ENCODE peak calls at places on chromosomes 13 and 19, in six cellular contexts. One of them, this sample, is unnamed.

GRCh38 chr13:95239293-95239692 is 62.0 kb downstream of the ABCC4 start:
- DNase-seq in tibial nerve: no peak
- DNase-seq in spleen: no peak
- DNase-seq in CD8-positive, alpha-beta memory T cell: no peak
- DNase-seq in ovary: no peak
- DNase-seq in kidney epithelial cell: no peak
- DNase-seq in this sample: no peak

GRCh38 chr19:35882074-35882832 is 13.9 kb downstream of the APLP1 start:
- DNase-seq in tibial nerve: peak
- DNase-seq in spleen: no peak
- DNase-seq in CD8-positive, alpha-beta memory T cell: no peak
- DNase-seq in ovary: peak
- DNase-seq in kidney epithelial cell: no peak
- DNase-seq in this sample: peak

GRCh38 chr19:40377876-40378385 is 12.1 kb downstream of the HIPK4 start:
- DNase-seq in tibial nerve: no peak
- DNase-seq in spleen: no peak
- DNase-seq in CD8-positive, alpha-beta memory T cell: no peak
- DNase-seq in ovary: no peak
- DNase-seq in kidney epithelial cell: no peak
- DNase-seq in this sample: no peak

GRCh38 chr19:10290876-10291553 is 1.3 kb downstream of the ICAM5 start:
- DNase-seq in tibial nerve: no peak
- DNase-seq in spleen: peak
- DNase-seq in CD8-positive, alpha-beta memory T cell: peak
- DNase-seq in ovary: peak
- DNase-seq in kidney epithelial cell: no peak
- DNase-seq in this sample: peak

GRCh38 chr13:31556376-31556775 is 182.9 kb upstream of the RXFP2 start:
- DNase-seq in tibial nerve: no peak
- DNase-seq in spleen: no peak
- DNase-seq in CD8-positive, alpha-beta memory T cell: no peak
- DNase-seq in ovary: no peak
- DNase-seq in kidney epithelial cell: peak
- DNase-seq in this sample: no peak

GRCh38 chr13:103965506-103966243 is 899.5 kb upstream of the SLC10A2 start:
- DNase-seq in tibial nerve: no peak
- DNase-seq in spleen: no peak
- DNase-seq in CD8-positive, alpha-beta memory T cell: no peak
- DNase-seq in ovary: no peak
- DNase-seq in kidney epithelial cell: no peak
- DNase-seq in this sample: no peak

GRCh38 chr19:28960586-28960985 is 252.4 kb downstream of the UQCRFS1 start:
- DNase-seq in tibial nerve: no peak
- DNase-seq in spleen: no peak
- DNase-seq in CD8-positive, alpha-beta memory T cell: no peak
- DNase-seq in ovary: no peak
- DNase-seq in kidney epithelial cell: no peak
- DNase-seq in this sample: no peak

GRCh38 chr19:10565028-10565566 is 713 bp downstream of the KRI1 start:
- DNase-seq in tibial nerve: peak
- DNase-seq in spleen: no peak
- DNase-seq in CD8-positive, alpha-beta memory T cell: peak
- DNase-seq in ovary: peak
- DNase-seq in kidney epithelial cell: no peak
- DNase-seq in this sample: no peak

GRCh38 chr19:10720607-10721125 is 2.8 kb downstream of the DNM2 start:
- DNase-seq in tibial nerve: no peak
- DNase-seq in spleen: no peak
- DNase-seq in CD8-positive, alpha-beta memory T cell: no peak
- DNase-seq in ovary: no peak
- DNase-seq in kidney epithelial cell: no peak
- DNase-seq in this sample: no peak

GRCh38 chr13:114259974-114260373 is 21.4 kb upstream of the UPF3A start:
- DNase-seq in tibial nerve: no peak
- DNase-seq in spleen: no peak
- DNase-seq in CD8-positive, alpha-beta memory T cell: no peak
- DNase-seq in ovary: no peak
- DNase-seq in kidney epithelial cell: no peak
- DNase-seq in this sample: no peak

GRCh38 chr19:2455481-2456300 is 1.1 kb downstream of the LMNB2 start:
- DNase-seq in tibial nerve: no peak
- DNase-seq in spleen: peak
- DNase-seq in CD8-positive, alpha-beta memory T cell: peak
- DNase-seq in ovary: peak
- DNase-seq in kidney epithelial cell: no peak
- DNase-seq in this sample: peak

GRCh38 chr19:54254195-54254906 is 2.7 kb downstream of the LILRB5 start:
- DNase-seq in tibial nerve: no peak
- DNase-seq in spleen: no peak
- DNase-seq in CD8-positive, alpha-beta memory T cell: no peak
- DNase-seq in ovary: no peak
- DNase-seq in kidney epithelial cell: no peak
- DNase-seq in this sample: no peak

GRCh38 chr19:15432018-15432494 is 13.3 kb upstream of the AKAP8L start:
- DNase-seq in tibial nerve: no peak
- DNase-seq in spleen: peak
- DNase-seq in CD8-positive, alpha-beta memory T cell: peak
- DNase-seq in ovary: no peak
- DNase-seq in kidney epithelial cell: no peak
- DNase-seq in this sample: no peak

GRCh38 chr13:53694814-53695533 is 666.4 kb downstream of the OLFM4 start:
- DNase-seq in tibial nerve: no peak
- DNase-seq in spleen: no peak
- DNase-seq in CD8-positive, alpha-beta memory T cell: no peak
- DNase-seq in ovary: no peak
- DNase-seq in kidney epithelial cell: no peak
- DNase-seq in this sample: no peak

GRCh38 chr13:20230913-20231838 is 943 bp downstream of the GJB6 start:
- DNase-seq in tibial nerve: no peak
- DNase-seq in spleen: no peak
- DNase-seq in CD8-positive, alpha-beta memory T cell: no peak
- DNase-seq in ovary: no peak
- DNase-seq in kidney epithelial cell: no peak
- DNase-seq in this sample: no peak

GRCh38 chr19:1360818-1361461 is 22.8 kb upstream of the NDUFS7 start:
- DNase-seq in tibial nerve: peak
- DNase-seq in spleen: no peak
- DNase-seq in CD8-positive, alpha-beta memory T cell: no peak
- DNase-seq in ovary: peak
- DNase-seq in kidney epithelial cell: no peak
- DNase-seq in this sample: peak

GRCh38 chr19:51422053-51422448 is 4.6 kb upstream of the SIGLEC10 start:
- DNase-seq in tibial nerve: peak
- DNase-seq in spleen: peak
- DNase-seq in CD8-positive, alpha-beta memory T cell: peak
- DNase-seq in ovary: peak
- DNase-seq in kidney epithelial cell: peak
- DNase-seq in this sample: peak

GRCh38 chr13:85347251-85347650 is 452.0 kb downstream of the SLITRK6 start:
- DNase-seq in tibial nerve: no peak
- DNase-seq in spleen: no peak
- DNase-seq in CD8-positive, alpha-beta memory T cell: no peak
- DNase-seq in ovary: no peak
- DNase-seq in kidney epithelial cell: no peak
- DNase-seq in this sample: no peak

GRCh38 chr19:40614595-40615411 is 13.6 kb downstream of the LTBP4 start:
- DNase-seq in tibial nerve: peak
- DNase-seq in spleen: peak
- DNase-seq in CD8-positive, alpha-beta memory T cell: peak
- DNase-seq in ovary: peak
- DNase-seq in kidney epithelial cell: no peak
- DNase-seq in this sample: peak

GRCh38 chr13:49629947-49630346 is 1.6 kb downstream of the ARL11 start:
- DNase-seq in tibial nerve: no peak
- DNase-seq in spleen: no peak
- DNase-seq in CD8-positive, alpha-beta memory T cell: no peak
- DNase-seq in ovary: no peak
- DNase-seq in kidney epithelial cell: no peak
- DNase-seq in this sample: no peak

GRCh38 chr19:30669329-30670010 is 297.3 kb downstream of the ZNF536 start:
- DNase-seq in tibial nerve: peak
- DNase-seq in spleen: peak
- DNase-seq in CD8-positive, alpha-beta memory T cell: peak
- DNase-seq in ovary: peak
- DNase-seq in kidney epithelial cell: no peak
- DNase-seq in this sample: peak

GRCh38 chr19:8368136-8368535 is 4.2 kb downstream of the ANGPTL4 start:
- DNase-seq in tibial nerve: no peak
- DNase-seq in spleen: peak
- DNase-seq in CD8-positive, alpha-beta memory T cell: no peak
- DNase-seq in ovary: no peak
- DNase-seq in kidney epithelial cell: no peak
- DNase-seq in this sample: no peak

GRCh38 chr13:113476811-113477210 is 13.7 kb downstream of the DCUN1D2 start:
- DNase-seq in tibial nerve: no peak
- DNase-seq in spleen: no peak
- DNase-seq in CD8-positive, alpha-beta memory T cell: no peak
- DNase-seq in ovary: no peak
- DNase-seq in kidney epithelial cell: no peak
- DNase-seq in this sample: no peak

GRCh38 chr13:41835871-41836270 is 125.0 kb downstream of the VWA8 start:
- DNase-seq in tibial nerve: no peak
- DNase-seq in spleen: no peak
- DNase-seq in CD8-positive, alpha-beta memory T cell: no peak
- DNase-seq in ovary: no peak
- DNase-seq in kidney epithelial cell: no peak
- DNase-seq in this sample: no peak

GRCh38 chr13:57632276-57633140 is 964 bp downstream of the PCDH17 start:
- DNase-seq in tibial nerve: no peak
- DNase-seq in spleen: peak
- DNase-seq in CD8-positive, alpha-beta memory T cell: no peak
- DNase-seq in ovary: no peak
- DNase-seq in kidney epithelial cell: no peak
- DNase-seq in this sample: peak

GRCh38 chr19:4009990-4010807 is 2.7 kb downstream of the PIAS4 start:
- DNase-seq in tibial nerve: no peak
- DNase-seq in spleen: no peak
- DNase-seq in CD8-positive, alpha-beta memory T cell: no peak
- DNase-seq in ovary: peak
- DNase-seq in kidney epithelial cell: no peak
- DNase-seq in this sample: peak
- H3K4me3 ChIP-seq in tibial nerve: no peak
- H3K4me3 ChIP-seq in spleen: no peak
- H3K4me3 ChIP-seq in CD8-positive, alpha-beta memory T cell: no peak
- H3K4me3 ChIP-seq in ovary: no peak
- H3K4me3 ChIP-seq in kidney epithelial cell: no peak
- H3K4me3 ChIP-seq in this sample: no peak

DNA sequence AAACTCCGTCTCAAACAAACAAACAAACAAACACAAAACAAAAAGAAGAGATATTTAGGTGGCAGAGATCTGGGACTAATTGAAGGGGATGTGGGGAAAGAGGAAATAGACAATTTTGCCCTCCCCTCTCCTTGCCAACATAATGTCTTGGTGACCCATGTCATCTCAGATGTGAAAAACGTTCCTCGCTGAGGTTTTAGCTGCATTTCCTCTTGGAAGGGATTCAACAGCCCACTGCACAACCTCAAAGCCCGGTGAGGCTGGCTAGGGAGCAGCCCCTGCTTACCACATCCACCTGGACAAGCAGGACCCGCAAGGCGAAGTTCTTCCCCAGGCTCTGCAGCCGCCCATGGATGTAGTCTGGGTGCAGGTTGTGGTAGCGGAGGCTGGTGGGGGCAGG is 4.9 kb downstream of the ERCC1 start:
- DNase-seq in tibial nerve: no peak
- DNase-seq in spleen: no peak
- DNase-seq in CD8-positive, alpha-beta memory T cell: no peak
- DNase-seq in ovary: no peak
- DNase-seq in kidney epithelial cell: no peak
- DNase-seq in this sample: no peak
- H3K4me3 ChIP-seq in tibial nerve: no peak
- H3K4me3 ChIP-seq in spleen: no peak
- H3K4me3 ChIP-seq in CD8-positive, alpha-beta memory T cell: no peak
- H3K4me3 ChIP-seq in ovary: no peak
- H3K4me3 ChIP-seq in kidney epithelial cell: no peak
- H3K4me3 ChIP-seq in this sample: no peak

GRCh38 chr19:41998246-41999020 is 4.4 kb upstream of the ATP1A3 start:
- DNase-seq in tibial nerve: no peak
- DNase-seq in spleen: no peak
- DNase-seq in CD8-positive, alpha-beta memory T cell: peak
- DNase-seq in ovary: no peak
- DNase-seq in kidney epithelial cell: no peak
- DNase-seq in this sample: peak
- H3K4me3 ChIP-seq in tibial nerve: no peak
- H3K4me3 ChIP-seq in spleen: no peak
- H3K4me3 ChIP-seq in CD8-positive, alpha-beta memory T cell: no peak
- H3K4me3 ChIP-seq in ovary: no peak
- H3K4me3 ChIP-seq in kidney epithelial cell: no peak
- H3K4me3 ChIP-seq in this sample: no peak

DNA sequence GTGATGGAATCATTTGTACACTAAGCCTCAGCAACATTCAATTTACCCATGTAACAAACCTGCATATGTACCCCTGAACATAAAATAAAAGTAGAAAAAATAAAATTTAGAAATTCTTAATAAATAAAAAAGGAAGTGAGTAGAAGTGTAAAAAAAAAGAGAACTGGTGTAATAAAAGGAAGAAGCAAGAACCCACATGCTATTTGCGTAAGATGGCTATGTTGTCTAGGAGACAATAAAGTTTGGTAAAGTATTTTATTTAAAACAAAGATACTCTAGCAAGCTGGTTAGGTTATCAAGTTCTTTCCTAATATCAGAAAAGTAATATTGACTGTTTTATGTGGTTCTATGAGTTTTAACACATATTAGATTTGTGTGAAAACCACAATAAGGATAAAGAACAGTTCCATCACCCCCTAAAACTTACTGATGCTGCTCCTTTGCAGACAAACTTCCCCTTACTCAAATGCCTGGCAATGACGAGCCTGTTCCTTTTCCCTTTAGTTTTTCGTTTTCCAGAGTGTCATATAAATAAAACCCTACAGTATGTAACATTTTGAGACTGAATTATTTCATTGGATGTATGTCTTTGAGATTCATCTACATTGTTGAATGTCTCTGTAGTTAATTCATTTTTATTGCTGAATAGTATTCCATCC is 98.9 kb downstream of the TNFSF13B start:
- DNase-seq in tibial nerve: no peak
- DNase-seq in spleen: no peak
- DNase-seq in CD8-positive, alpha-beta memory T cell: no peak
- DNase-seq in ovary: no peak
- DNase-seq in kidney epithelial cell: no peak
- DNase-seq in this sample: no peak
- H3K4me3 ChIP-seq in tibial nerve: no peak
- H3K4me3 ChIP-seq in spleen: no peak
- H3K4me3 ChIP-seq in CD8-positive, alpha-beta memory T cell: no peak
- H3K4me3 ChIP-seq in ovary: no peak
- H3K4me3 ChIP-seq in kidney epithelial cell: no peak
- H3K4me3 ChIP-seq in this sample: no peak